ENCODE peak calls at places on chromosomes 11 and 22, in seven cellular contexts. One of them, this sample, is unnamed.
A peak's percentile ranks its signal among the peaks of the same experiment; 100 is the strongest.

GRCh38 chr22:40053460-40053859 is 58.7 kb downstream of the FAM83F start:
- DNase-seq in pancreas: no peak
- DNase-seq in Calu3: no peak
- DNase-seq in iPS DF 6.9: no peak
- DNase-seq in stimulated activated CD4-positive, alpha-beta T cell treated with anti-CD3 and anti-CD28 coated beads, Interleukin-15, amount 100 ng/mL, for 48 hours: no peak
- DNase-seq in psoas muscle: no peak
- DNase-seq in HS-5: no peak
- DNase-seq in this sample: no peak

GRCh38 chr22:19713650-19714319 is 518 bp upstream of the SEPTIN5 start:
- DNase-seq in pancreas: peak; percentile 76
- DNase-seq in Calu3: peak; percentile 28
- DNase-seq in iPS DF 6.9: no peak
- DNase-seq in stimulated activated CD4-positive, alpha-beta T cell treated with anti-CD3 and anti-CD28 coated beads, Interleukin-15, amount 100 ng/mL, for 48 hours: no peak
- DNase-seq in psoas muscle: peak; percentile 56
- DNase-seq in HS-5: no peak
- DNase-seq in this sample: no peak

GRCh38 chr11:93225642-93226041 is 27.9 kb upstream of the SLC36A4 start:
- DNase-seq in pancreas: no peak
- DNase-seq in Calu3: no peak
- DNase-seq in iPS DF 6.9: no peak
- DNase-seq in stimulated activated CD4-positive, alpha-beta T cell treated with anti-CD3 and anti-CD28 coated beads, Interleukin-15, amount 100 ng/mL, for 48 hours: no peak
- DNase-seq in psoas muscle: no peak
- DNase-seq in HS-5: no peak
- DNase-seq in this sample: no peak

GRCh38 chr11:65013692-65014145 is 241 bp upstream of the ARL2 start:
- DNase-seq in pancreas: no peak
- DNase-seq in Calu3: peak; percentile 92
- DNase-seq in iPS DF 6.9: peak; percentile 84
- DNase-seq in stimulated activated CD4-positive, alpha-beta T cell treated with anti-CD3 and anti-CD28 coated beads, Interleukin-15, amount 100 ng/mL, for 48 hours: peak; percentile 77
- DNase-seq in psoas muscle: peak; percentile 96
- DNase-seq in HS-5: peak; percentile 71
- DNase-seq in this sample: no peak

GRCh38 chr11:114044042-114044871 is 15.3 kb upstream of the ZBTB16 start:
- DNase-seq in pancreas: peak; percentile 20
- DNase-seq in Calu3: no peak
- DNase-seq in iPS DF 6.9: no peak
- DNase-seq in stimulated activated CD4-positive, alpha-beta T cell treated with anti-CD3 and anti-CD28 coated beads, Interleukin-15, amount 100 ng/mL, for 48 hours: no peak
- DNase-seq in psoas muscle: no peak
- DNase-seq in HS-5: no peak
- DNase-seq in this sample: no peak

GRCh38 chr22:37032535-37033460 is 13.3 kb downstream of the MPST start:
- DNase-seq in pancreas: peak; percentile 82
- DNase-seq in Calu3: peak; percentile 91
- DNase-seq in iPS DF 6.9: no peak
- DNase-seq in stimulated activated CD4-positive, alpha-beta T cell treated with anti-CD3 and anti-CD28 coated beads, Interleukin-15, amount 100 ng/mL, for 48 hours: no peak
- DNase-seq in psoas muscle: peak; percentile 76
- DNase-seq in HS-5: no peak
- DNase-seq in this sample: no peak

GRCh38 chr11:64885367-64886286 is 7.2 kb upstream of the EHD1 start:
- DNase-seq in pancreas: no peak
- DNase-seq in Calu3: no peak
- DNase-seq in iPS DF 6.9: no peak
- DNase-seq in stimulated activated CD4-positive, alpha-beta T cell treated with anti-CD3 and anti-CD28 coated beads, Interleukin-15, amount 100 ng/mL, for 48 hours: no peak
- DNase-seq in psoas muscle: no peak
- DNase-seq in HS-5: peak; percentile 42
- DNase-seq in this sample: no peak

GRCh38 chr11:31870609-31871309 is 59.6 kb upstream of the PAX6 start:
- DNase-seq in pancreas: peak; percentile 67
- DNase-seq in Calu3: peak; percentile 67
- DNase-seq in iPS DF 6.9: peak; percentile 61
- DNase-seq in stimulated activated CD4-positive, alpha-beta T cell treated with anti-CD3 and anti-CD28 coated beads, Interleukin-15, amount 100 ng/mL, for 48 hours: peak; percentile 6
- DNase-seq in psoas muscle: peak; percentile 53
- DNase-seq in HS-5: no peak
- DNase-seq in this sample: peak; percentile 4

GRCh38 chr11:34904421-34904950 is 11.7 kb downstream of the APIP start:
- DNase-seq in pancreas: no peak
- DNase-seq in Calu3: peak; percentile 64
- DNase-seq in iPS DF 6.9: no peak
- DNase-seq in stimulated activated CD4-positive, alpha-beta T cell treated with anti-CD3 and anti-CD28 coated beads, Interleukin-15, amount 100 ng/mL, for 48 hours: no peak
- DNase-seq in psoas muscle: no peak
- DNase-seq in HS-5: no peak
- DNase-seq in this sample: no peak

This sample was measured in KG1.